ENCODE peak calls at places on chromosomes 11 and 22, in four cellular contexts. One of them, this sample, is unnamed.

GRCh38 chr11:82533628-82534353 is 199.9 kb downstream of the FAM181B start:
- DNase-seq in esophagus squamous epithelium: no peak
- DNase-seq in A549: no peak
- DNase-seq in endothelial cell of umbilical vein: no peak
- DNase-seq in this sample: no peak

GRCh38 chr11:81070948-81071347 is 1630.1 kb upstream of the TENM4 start:
- DNase-seq in A549: no peak
- DNase-seq in endothelial cell of umbilical vein: no peak
- DNase-seq in esophagus squamous epithelium: no peak
- DNase-seq in this sample: no peak

GRCh38 chr11:116693206-116694016 is 79.4 kb downstream of the BUD13 start:
- DNase-seq in endothelial cell of umbilical vein: no peak
- DNase-seq in A549: no peak
- DNase-seq in esophagus squamous epithelium: no peak
- DNase-seq in this sample: peak; percentile 59

GRCh38 chr22:30894371-30894740 is 74.2 kb downstream of the MORC2 start:
- DNase-seq in A549: no peak
- DNase-seq in endothelial cell of umbilical vein: no peak
- DNase-seq in esophagus squamous epithelium: no peak
- DNase-seq in this sample: no peak

GRCh38 chr11:14248577-14248976 is 110.4 kb downstream of the RRAS2 start:
- DNase-seq in endothelial cell of umbilical vein: no peak
- DNase-seq in A549: no peak
- DNase-seq in esophagus squamous epithelium: no peak
- DNase-seq in this sample: no peak

GRCh38 chr11:92480519-92480918 is 255.9 kb downstream of the FAT3 start:
- DNase-seq in endothelial cell of umbilical vein: no peak
- DNase-seq in A549: no peak
- DNase-seq in esophagus squamous epithelium: no peak
- DNase-seq in this sample: no peak

GRCh38 chr11:8766043-8766992 is 83.7 kb downstream of the RPL27A start:
- DNase-seq in endothelial cell of umbilical vein: no peak
- DNase-seq in esophagus squamous epithelium: no peak
- DNase-seq in A549: no peak
- DNase-seq in this sample: no peak

GRCh38 chr11:44955019-44955738 is 4.5 kb upstream of the TP53I11 start:
- DNase-seq in endothelial cell of umbilical vein: peak; percentile 97
- DNase-seq in A549: peak; percentile 63
- DNase-seq in esophagus squamous epithelium: no peak
- DNase-seq in this sample: no peak

GRCh38 chr11:48036466-48036865 is 56.1 kb downstream of the PTPRJ start:
- DNase-seq in esophagus squamous epithelium: no peak
- DNase-seq in endothelial cell of umbilical vein: no peak
- DNase-seq in A549: no peak
- DNase-seq in this sample: no peak

GRCh38 chr11:65771589-65772112 is 9.1 kb downstream of the AP5B1 start:
- DNase-seq in A549: no peak
- DNase-seq in endothelial cell of umbilical vein: no peak
- DNase-seq in esophagus squamous epithelium: no peak
- DNase-seq in this sample: no peak

GRCh38 chr11:44505591-44506054 is 59.8 kb upstream of the CD82 start:
- DNase-seq in A549: no peak
- DNase-seq in esophagus squamous epithelium: no peak
- DNase-seq in endothelial cell of umbilical vein: no peak
- DNase-seq in this sample: no peak

GRCh38 chr11:65416341-65417185 is 6.0 kb upstream of the NEAT1 start:
- DNase-seq in endothelial cell of umbilical vein: peak; percentile 86
- DNase-seq in A549: peak; percentile 84
- DNase-seq in esophagus squamous epithelium: no peak
- DNase-seq in this sample: peak; percentile 99

GRCh38 chr22:50289942-50290630 is 17.4 kb downstream of the PLXNB2 start:
- DNase-seq in esophagus squamous epithelium: no peak
- DNase-seq in A549: no peak
- DNase-seq in endothelial cell of umbilical vein: no peak
- DNase-seq in this sample: no peak

GRCh38 chr11:123653405-123653996 is 923 bp downstream of the SCN3B start:
- DNase-seq in esophagus squamous epithelium: no peak
- DNase-seq in A549: peak; percentile 7
- DNase-seq in endothelial cell of umbilical vein: no peak
- DNase-seq in this sample: no peak

GRCh38 chr22:20156611-20157415 is 6.0 kb upstream of the CCDC188 start:
- DNase-seq in A549: peak; percentile 62
- DNase-seq in esophagus squamous epithelium: peak; percentile 30
- DNase-seq in endothelial cell of umbilical vein: peak; percentile 77
- DNase-seq in this sample: peak; percentile 95

GRCh38 chr11:102564110-102564509 is 33.6 kb upstream of the MMP7 start:
- DNase-seq in A549: peak; percentile 56
- DNase-seq in esophagus squamous epithelium: no peak
- DNase-seq in endothelial cell of umbilical vein: peak; percentile 59
- DNase-seq in this sample: no peak

GRCh38 chr11:122681731-122682130 is 26.2 kb downstream of the UBASH3B start:
- DNase-seq in esophagus squamous epithelium: no peak
- DNase-seq in A549: peak; percentile 38
- DNase-seq in endothelial cell of umbilical vein: no peak
- DNase-seq in this sample: no peak

DNA sequence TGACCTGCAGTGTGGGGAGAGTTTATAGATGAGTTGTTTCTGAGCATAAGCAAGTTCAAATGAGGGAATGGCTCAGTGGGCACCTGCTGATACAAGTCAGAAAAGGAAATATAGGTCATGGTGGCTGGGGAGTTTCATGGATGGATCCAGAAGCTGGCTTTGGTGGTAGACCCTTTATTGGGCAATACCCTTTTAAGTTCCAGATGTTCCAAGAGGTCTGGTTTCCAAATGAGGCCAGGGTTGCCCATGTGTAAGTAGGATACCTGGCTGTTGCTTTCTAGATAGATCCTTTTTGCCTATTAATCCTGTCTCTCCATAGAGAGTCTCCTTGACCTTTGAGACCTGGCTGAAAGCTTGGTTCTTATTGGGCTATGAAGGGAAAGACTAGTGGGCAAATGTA is 2.2 kb downstream of the STIM1 start:
- DNase-seq in A549: no peak
- DNase-seq in endothelial cell of umbilical vein: no peak
- DNase-seq in esophagus squamous epithelium: no peak
- DNase-seq in this sample: no peak
- H3K4me1 ChIP-seq in A549: peaks cover 56% of the 10 kb centered on the region
- H3K4me1 ChIP-seq in endothelial cell of umbilical vein: peaks cover 21% of the 10 kb centered on the region
- H3K4me1 ChIP-seq in esophagus squamous epithelium: peaks cover 60% of the 10 kb centered on the region
- H3K4me1 ChIP-seq in this sample: peaks cover 48% of the 10 kb centered on the region

DNA sequence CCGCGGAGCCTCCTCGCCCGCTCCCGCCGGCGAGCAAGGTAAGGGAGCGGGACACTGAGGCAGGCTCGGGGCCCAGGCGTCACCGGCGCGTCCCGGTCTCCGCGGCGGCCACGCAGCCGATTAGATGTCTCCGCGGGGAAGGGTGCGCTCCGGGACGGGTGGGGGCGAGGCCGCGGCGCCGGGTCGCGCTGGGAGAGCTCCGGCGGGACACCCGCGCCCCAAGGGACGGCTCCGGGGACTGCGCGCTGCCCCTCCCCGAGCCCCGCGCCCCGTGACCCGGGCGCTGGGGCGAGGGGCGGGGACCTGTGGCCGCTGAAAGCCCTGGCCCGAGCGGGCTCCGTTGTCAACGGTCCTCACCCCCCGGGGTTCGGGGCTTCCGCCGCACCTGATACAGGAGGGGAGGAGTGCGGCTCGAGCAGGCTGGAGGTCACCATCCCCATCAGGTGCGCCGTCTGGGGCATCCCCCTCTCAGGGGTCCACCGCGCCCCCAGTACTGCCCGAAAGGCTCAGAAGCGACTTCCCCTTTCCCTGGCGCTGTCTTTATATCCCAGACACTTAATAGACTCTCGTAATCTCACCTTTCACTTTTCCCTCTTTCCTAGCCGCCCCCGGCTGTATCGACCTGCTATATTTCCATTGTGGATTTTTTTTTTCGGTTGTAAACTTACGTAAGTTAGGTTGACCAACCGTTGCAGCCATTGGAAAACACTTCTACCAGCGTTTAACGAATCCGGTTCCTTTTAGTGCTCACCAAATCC is 566 bp downstream of the PPFIA1 start:
- DNase-seq in endothelial cell of umbilical vein: peak; percentile 36
- DNase-seq in A549: no peak
- DNase-seq in esophagus squamous epithelium: no peak
- DNase-seq in this sample: peak; percentile 93
- TF ChIP-seq POLR2A in endothelial cell of umbilical vein: no peak
- TF ChIP-seq POLR2A in A549: no peak
- TF ChIP-seq POLR2A in esophagus squamous epithelium: no peak
- TF ChIP-seq POLR2A in this sample: no peak

GRCh38 chr11:19702620-19703019 is 10.0 kb upstream of the NAV2 start:
- DNase-seq in A549: no peak
- DNase-seq in endothelial cell of umbilical vein: no peak
- DNase-seq in esophagus squamous epithelium: no peak
- DNase-seq in this sample: no peak

GRCh38 chr11:19701421-19701820 is 11.2 kb upstream of the NAV2 start:
- DNase-seq in esophagus squamous epithelium: no peak
- DNase-seq in A549: no peak
- DNase-seq in endothelial cell of umbilical vein: no peak
- DNase-seq in this sample: no peak

GRCh38 chr11:19703211-19703610 is 9.4 kb upstream of the NAV2 start:
- DNase-seq in endothelial cell of umbilical vein: no peak
- DNase-seq in A549: no peak
- DNase-seq in esophagus squamous epithelium: no peak
- DNase-seq in this sample: no peak

GRCh38 chr11:19704213-19704612 is 8.4 kb upstream of the NAV2 start:
- DNase-seq in A549: no peak
- DNase-seq in esophagus squamous epithelium: no peak
- DNase-seq in endothelial cell of umbilical vein: no peak
- DNase-seq in this sample: no peak

DNA sequence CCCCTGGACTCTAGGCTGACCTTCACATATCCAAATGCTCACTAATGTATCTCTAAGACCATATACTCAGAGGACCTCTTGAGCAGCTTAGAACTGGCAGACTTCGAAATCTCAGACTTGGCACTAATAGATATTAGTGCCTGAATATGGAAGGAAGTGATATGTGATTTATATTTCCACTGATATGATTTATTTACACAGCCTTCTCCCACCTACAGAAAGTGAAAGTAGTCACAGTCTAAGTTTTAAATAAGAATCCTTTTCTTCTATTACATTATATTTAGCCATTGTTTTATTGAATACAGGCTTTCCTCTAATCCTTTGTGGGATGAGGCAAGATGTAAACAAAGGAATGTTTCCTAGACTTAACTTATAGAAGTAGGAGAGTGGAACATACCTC is 6.7 kb upstream of the NAV2 start:
- DNase-seq in esophagus squamous epithelium: no peak
- DNase-seq in endothelial cell of umbilical vein: peak; percentile 75
- DNase-seq in A549: no peak
- DNase-seq in this sample: no peak
- TF ChIP-seq CTCF in esophagus squamous epithelium: no peak
- TF ChIP-seq CTCF in endothelial cell of umbilical vein: no peak
- TF ChIP-seq CTCF in A549: no peak
- TF ChIP-seq CTCF in this sample: no peak

GRCh38 chr11:124751741-124752470 is at the start of gene VSIG2:
- DNase-seq in endothelial cell of umbilical vein: no peak
- DNase-seq in esophagus squamous epithelium: no peak
- DNase-seq in A549: no peak
- DNase-seq in this sample: peak; percentile 77
- H3K4me1 ChIP-seq in endothelial cell of umbilical vein: peaks cover 76% of the 10 kb centered on the region
- H3K4me1 ChIP-seq in esophagus squamous epithelium: peaks cover 25% of the 10 kb centered on the region
- H3K4me1 ChIP-seq in A549: peaks cover 6% of the 10 kb centered on the region
- H3K4me1 ChIP-seq in this sample: peaks cover 64% of the 10 kb centered on the region

DNA sequence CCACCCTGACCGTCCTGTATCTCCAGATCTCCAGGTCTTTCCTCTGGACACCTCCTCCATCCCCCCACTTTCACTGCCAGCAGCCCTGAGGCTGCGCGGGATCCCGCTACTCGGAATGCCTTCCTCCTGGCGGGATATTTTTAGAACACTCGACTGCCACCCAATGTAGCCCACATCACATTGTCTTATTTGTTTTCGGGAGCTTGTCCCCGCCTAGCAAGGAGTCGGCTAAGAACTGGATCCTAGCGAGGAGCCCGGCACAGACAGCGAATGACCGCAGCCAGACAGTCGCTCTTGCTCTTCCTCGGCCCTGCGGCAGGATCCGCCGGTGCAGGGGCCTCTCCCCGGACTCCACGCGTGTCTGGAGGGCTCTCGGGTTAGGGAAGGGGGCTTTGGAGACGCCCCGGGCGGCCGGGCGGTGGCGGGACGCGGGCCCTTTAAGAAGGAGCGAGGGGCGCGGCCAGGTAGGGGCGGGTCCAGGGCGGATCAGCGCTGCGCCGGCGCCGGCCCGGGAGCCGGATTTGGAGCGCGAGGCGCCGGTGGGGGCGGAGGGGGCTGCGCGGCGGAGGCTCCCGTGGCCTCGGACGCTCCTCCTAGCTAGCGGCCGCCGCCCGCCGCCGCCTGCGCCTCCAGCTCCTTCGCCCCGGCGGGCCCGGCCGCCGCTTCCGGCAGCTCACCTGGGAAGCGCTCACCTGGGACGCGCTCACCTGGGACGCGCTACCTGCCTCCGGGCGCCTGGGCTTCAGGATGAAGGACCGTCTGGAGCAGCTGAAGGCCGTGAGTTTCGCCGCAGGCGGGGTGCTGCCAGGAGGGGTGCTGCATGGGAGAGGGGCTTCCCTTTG is at the start of gene STX3:
- DNase-seq in A549: peak; percentile 73
- DNase-seq in esophagus squamous epithelium: no peak
- DNase-seq in endothelial cell of umbilical vein: peak; percentile 83
- DNase-seq in this sample: peak; percentile 94
- TF ChIP-seq POLR2A in A549: no peak
- TF ChIP-seq POLR2A in esophagus squamous epithelium: no peak
- TF ChIP-seq POLR2A in endothelial cell of umbilical vein: no peak
- TF ChIP-seq POLR2A in this sample: no peak

GRCh38 chr11:36790450-36790849 is 192.4 kb upstream of the RAG2 start:
- DNase-seq in endothelial cell of umbilical vein: no peak
- DNase-seq in A549: no peak
- DNase-seq in esophagus squamous epithelium: no peak
- DNase-seq in this sample: no peak

GRCh38 chr11:36791957-36792356 is 193.9 kb upstream of the RAG2 start:
- DNase-seq in A549: no peak
- DNase-seq in esophagus squamous epithelium: no peak
- DNase-seq in endothelial cell of umbilical vein: no peak
- DNase-seq in this sample: no peak

GRCh38 chr11:36792870-36793541 is 195.0 kb upstream of the RAG2 start:
- DNase-seq in endothelial cell of umbilical vein: no peak
- DNase-seq in A549: no peak
- DNase-seq in esophagus squamous epithelium: no peak
- DNase-seq in this sample: no peak

GRCh38 chr11:36793542-36793926 is 195.5 kb upstream of the RAG2 start:
- DNase-seq in esophagus squamous epithelium: no peak
- DNase-seq in endothelial cell of umbilical vein: no peak
- DNase-seq in A549: no peak
- DNase-seq in this sample: no peak
- TF ChIP-seq CTCF in esophagus squamous epithelium: no peak
- TF ChIP-seq CTCF in endothelial cell of umbilical vein: no peak
- TF ChIP-seq CTCF in A549: no peak
- TF ChIP-seq CTCF in this sample: no peak

DNA sequence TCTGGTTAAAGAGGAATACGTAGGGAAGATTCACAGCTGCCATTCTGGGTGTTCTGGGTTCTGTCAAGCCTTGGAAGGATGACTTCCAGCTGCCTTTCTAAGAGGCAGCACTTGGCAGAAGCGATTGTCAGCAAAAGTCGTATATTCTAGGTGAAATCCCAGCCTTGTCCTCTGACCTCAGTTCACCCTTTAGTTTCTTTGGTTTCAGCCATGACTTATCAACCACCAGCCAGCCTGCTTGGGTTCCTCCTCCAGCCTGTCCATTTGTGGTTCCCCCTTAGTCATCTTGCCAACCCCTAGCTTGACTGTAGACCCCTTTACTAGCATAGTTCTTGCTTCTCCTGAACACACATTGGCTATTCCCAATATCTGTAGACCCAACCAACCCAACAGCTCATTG is 102.3 kb upstream of the CD44 start:
- DNase-seq in endothelial cell of umbilical vein: no peak
- DNase-seq in A549: no peak
- DNase-seq in esophagus squamous epithelium: no peak
- DNase-seq in this sample: no peak
- H3K4me1 ChIP-seq in endothelial cell of umbilical vein: peaks cover 19% of the 10 kb centered on the region
- H3K4me1 ChIP-seq in A549: peaks cover 25% of the 10 kb centered on the region
- H3K4me1 ChIP-seq in esophagus squamous epithelium: peaks cover 10% of the 10 kb centered on the region
- H3K4me1 ChIP-seq in this sample: no peaks in the 10 kb centered on the region

This sample was measured in spleen.